ENCODE peak calls at places on chromosomes 2 and 18, in four cellular contexts. L, W, Z and P are unnamed samples.
A peak's percentile ranks its signal among the peaks of the same experiment; 100 is the strongest.

GRCh38 chr2:181073896-181074295 is 93.5 kb downstream of the UBE2E3 start:
- DNase-seq in L (no peak), W (no peak), Z (no peak), P (no peak)

GRCh38 chr2:167944825-167945659 is 302.4 kb downstream of the STK39 start:
- DNase-seq in L (peak; percentile 74), W (no peak), Z (no peak), P (no peak)

GRCh38 chr18:29218101-29218500 is 1041.2 kb upstream of the CDH2 start:
- DNase-seq in L (no peak), W (no peak), Z (no peak), P (no peak)

GRCh38 chr2:134582547-134582899 is 136.3 kb downstream of the TMEM163 start:
- DNase-seq in L (no peak), W (no peak), Z (no peak), P (no peak)

GRCh38 chr2:7905756-7906155 is 776.1 kb upstream of the ID2 start:
- DNase-seq in L (no peak), W (no peak), Z (no peak), P (no peak)

GRCh38 chr18:24514439-24514838 is 54.0 kb downstream of the HRH4 start:
- DNase-seq in L (peak; percentile 63), W (no peak), Z (peak; percentile 30), P (peak; percentile 77)

GRCh38 chr2:42492691-42493467 is 903 bp downstream of the KCNG3 start:
- DNase-seq in L (no peak), W (no peak), Z (no peak), P (peak; percentile 26)

GRCh38 chr2:121519732-121520640 is 10.7 kb upstream of the RNU4ATAC start:
- DNase-seq in L (no peak), W (no peak), Z (peak; percentile 35), P (no peak)

GRCh38 chr18:53322163-53322562 is 902.3 kb downstream of the MBD2 start:
- DNase-seq in L (no peak), W (no peak), Z (no peak), P (no peak)

GRCh38 chr18:80190311-80190710 is 57.0 kb downstream of the PARD6G start:
- DNase-seq in L (no peak), W (no peak), Z (no peak), P (no peak)

DNA sequence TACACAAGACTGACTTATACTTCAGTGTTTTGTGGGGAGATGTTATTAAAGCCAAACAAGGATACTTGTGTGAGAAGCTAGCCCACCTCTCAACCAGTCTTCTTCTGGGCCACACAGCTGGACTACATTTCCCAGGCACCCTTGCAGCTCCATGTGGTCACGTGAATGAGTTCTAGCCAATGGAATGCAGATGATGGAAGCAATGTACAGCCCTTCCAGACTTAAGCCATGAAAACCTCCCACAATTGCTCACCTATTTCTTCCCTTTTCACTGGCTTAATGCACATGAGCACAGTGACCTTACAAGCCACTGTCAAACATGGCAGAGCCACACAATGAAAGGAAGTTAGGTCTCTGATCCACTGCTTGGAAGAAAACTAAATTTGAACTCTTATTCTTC is 20.4 kb upstream of the FEZ2 start:
- DNase-seq in L (peak; percentile 80), W (peak; percentile 35), Z (peak; percentile 83), P (peak; percentile 70)
- TF ChIP-seq BHLHE40 in L (peak; percentile 58), W (no peak), Z (peak; percentile 34), P (no peak)

GRCh38 chr18:31232779-31233424 is 70.2 kb upstream of the DSC1 start:
- DNase-seq in L (no peak), W (no peak), Z (peak; percentile 84), P (no peak)

GRCh38 chr18:31230495-31230894 is 67.8 kb upstream of the DSC1 start:
- DNase-seq in L (no peak), W (peak; percentile 52), Z (peak; percentile 89), P (no peak)

GRCh38 chr18:31227497-31228229 is 65.0 kb upstream of the DSC1 start:
- DNase-seq in L (no peak), W (no peak), Z (no peak), P (no peak)

GRCh38 chr18:31232000-31232399 is 69.3 kb upstream of the DSC1 start:
- DNase-seq in L (no peak), W (no peak), Z (no peak), P (no peak)

DNA sequence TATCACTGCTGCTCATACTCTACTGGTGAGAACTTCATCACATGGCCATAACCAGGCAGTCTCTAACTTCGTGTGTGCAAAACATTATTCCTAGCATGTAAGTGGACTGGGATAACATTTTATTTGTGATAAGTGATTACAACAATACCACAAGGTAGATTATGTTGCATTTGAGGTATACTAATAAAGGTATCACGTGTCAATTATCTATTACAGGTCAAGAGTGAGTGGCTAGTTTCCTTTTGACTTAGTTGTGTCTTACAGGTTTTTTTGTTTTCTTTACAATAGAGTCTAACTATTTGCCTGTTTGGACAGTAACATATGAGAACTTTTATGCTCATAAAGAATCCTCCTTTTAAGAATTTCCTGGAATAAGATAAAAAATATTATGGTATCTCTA is 67.2 kb upstream of the DSC1 start:
- DNase-seq in L (no peak), W (no peak), Z (no peak), P (no peak)
- TF ChIP-seq TARDBP in L (no peak), W (no peak), Z (no peak), P (no peak)

DNA sequence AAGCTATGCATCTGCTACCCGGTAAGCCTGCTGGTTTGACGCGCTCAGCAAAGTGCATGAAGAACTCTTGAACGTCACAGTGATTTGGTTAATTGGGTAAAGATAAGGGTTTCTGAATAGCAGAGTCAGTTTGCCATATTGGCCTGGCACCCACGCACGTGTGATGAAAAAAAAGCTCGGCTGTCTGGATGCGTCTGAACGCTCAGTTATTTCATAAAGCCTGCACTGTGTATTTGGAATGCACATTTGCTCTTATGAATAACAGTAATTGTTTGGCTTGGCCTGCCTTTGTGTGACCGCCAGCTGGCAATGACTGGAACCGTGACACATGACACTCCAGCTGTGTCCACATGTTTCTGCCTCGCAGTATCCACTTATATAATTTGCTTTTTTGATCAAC is 129.2 kb upstream of the MEIS1 start:
- DNase-seq in L (no peak), W (no peak), Z (no peak), P (no peak)
- TF ChIP-seq BHLHE40 in L (no peak), W (no peak), Z (no peak), P (no peak)

GRCh38 chr2:73859721-73860586 is 31.2 kb downstream of the STAMBP start:
- DNase-seq in L (no peak), W (no peak), Z (peak; percentile 44), P (no peak)
- TF ChIP-seq TARDBP in L (no peak), W (no peak), Z (no peak), P (no peak)

GRCh38 chr18:13541621-13542519 is 184.5 kb downstream of the FAM210A start:
- DNase-seq in L (no peak), W (no peak), Z (peak; percentile 98), P (no peak)
- TF ChIP-seq BHLHE40 in L (no peak), W (no peak), Z (no peak), P (no peak)

DNA sequence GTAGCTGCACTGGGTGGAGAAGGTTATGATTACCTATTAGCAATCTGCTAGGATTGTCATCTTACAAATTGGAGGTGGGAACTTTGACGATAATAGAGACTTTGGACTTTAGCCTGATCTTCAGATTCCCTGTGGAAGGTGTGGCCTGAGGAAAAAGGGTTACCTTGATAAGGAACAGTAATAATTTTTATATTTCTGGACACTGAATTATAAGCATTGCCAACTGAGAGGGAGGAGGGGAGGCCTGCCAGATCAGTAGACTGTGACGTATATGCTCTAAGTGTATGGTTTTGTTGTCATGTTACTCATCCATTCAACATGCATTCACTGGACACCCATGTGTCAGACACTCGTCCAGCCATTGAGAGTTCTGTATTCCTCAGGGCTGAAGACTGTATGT is 183.3 kb upstream of the FOSL2 start:
- DNase-seq in L (no peak), W (no peak), Z (no peak), P (no peak)
- TF ChIP-seq TARDBP in L (no peak), W (no peak), Z (no peak), P (no peak)

GRCh38 chr2:161030260-161031063 is 129.8 kb upstream of the TANK start:
- DNase-seq in L (no peak), W (no peak), Z (peak; percentile 45), P (no peak)

GRCh38 chr2:161032635-161033034 is 127.6 kb upstream of the TANK start:
- DNase-seq in L (no peak), W (no peak), Z (no peak), P (no peak)

GRCh38 chr2:161031516-161031915 is 128.7 kb upstream of the TANK start:
- DNase-seq in L (no peak), W (no peak), Z (no peak), P (no peak)

GRCh38 chr2:161036926-161037325 is 123.3 kb upstream of the TANK start:
- DNase-seq in L (no peak), W (no peak), Z (no peak), P (no peak)

DNA sequence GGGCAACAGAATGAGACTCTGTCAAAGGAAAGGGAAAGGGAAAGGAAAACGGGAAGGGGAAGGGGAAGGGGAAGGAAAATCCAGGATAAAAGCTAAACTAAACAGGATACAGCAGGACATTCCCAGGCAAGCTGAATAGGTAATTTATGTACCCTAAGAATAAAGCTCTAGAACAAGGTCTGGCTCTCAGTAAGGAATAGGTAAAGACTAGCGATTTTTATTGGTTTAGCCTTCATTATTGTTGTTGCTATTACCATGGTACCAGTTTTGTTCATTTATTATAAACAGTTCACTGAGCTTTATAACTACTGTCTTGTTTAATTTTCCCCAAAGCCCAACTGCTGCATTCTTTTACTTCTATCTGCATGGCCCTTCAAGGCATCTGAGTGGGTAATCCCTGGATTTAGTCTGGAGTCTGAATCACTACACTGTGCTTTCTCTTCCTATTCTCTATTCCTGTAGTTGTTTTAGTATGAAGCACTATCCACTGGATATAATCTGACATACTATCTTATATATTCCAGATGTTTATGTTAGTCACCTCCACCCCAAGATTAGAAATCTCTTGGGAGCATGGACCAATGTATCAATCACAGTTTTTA is 127.1 kb upstream of the TANK start:
- DNase-seq in L (no peak), W (no peak), Z (no peak), P (no peak)
- TF ChIP-seq BHLHE40 in L (no peak), W (no peak), Z (no peak), P (no peak)

GRCh38 chr2:10977636-10978035 is 65.9 kb downstream of the KCNF1 start:
- DNase-seq in L (no peak), W (no peak), Z (no peak), P (no peak)
- TF ChIP-seq TARDBP in L (no peak), W (no peak), Z (no peak), P (no peak)